ENCODE peak calls at places on chromosome 21, in four cellular contexts. Y is H9, C is fibroblast of the aortic adventitia, H is MM.1S. N is an unnamed sample.

GRCh38 chr21:36028127-36029069 is 31.9 kb downstream of the SETD4 start:
- DNase-seq in Y (peak; percentile 86), C (peak; percentile 82), H (peak; percentile 98), N (peak; percentile 73)

GRCh38 chr21:32331444-32332305 is 33.0 kb downstream of the MRAP start:
- DNase-seq in Y (no peak), C (no peak), H (no peak), N (no peak)

GRCh38 chr21:43025636-43026180 is 49.9 kb downstream of the CBS start:
- DNase-seq in Y (no peak), C (peak; percentile 74), H (no peak), N (no peak)

GRCh38 chr21:42262826-42263225 is 43.9 kb downstream of the ABCG1 start:
- DNase-seq in Y (no peak), C (peak; percentile 4), H (no peak), N (no peak)

GRCh38 chr21:42731264-42732032 is 78.0 kb downstream of the PDE9A start:
- DNase-seq in Y (no peak), C (no peak), H (no peak), N (no peak)

GRCh38 chr21:43865471-43866181 is 603 bp downstream of the AGPAT3 start:
- DNase-seq in Y (no peak), C (peak; percentile 20), H (peak; percentile 91), N (peak; percentile 63)

GRCh38 chr21:41250519-41250918 is 66.1 kb upstream of the FAM3B start:
- DNase-seq in Y (no peak), C (peak; percentile 38), H (no peak), N (no peak)

GRCh38 chr21:31457675-31458074 is 113.6 kb upstream of the TIAM1 start:
- DNase-seq in Y (peak; percentile 48), C (no peak), H (peak; percentile 16), N (no peak)

GRCh38 chr21:36125513-36126121 is 9.3 kb upstream of the CBR3 start:
- DNase-seq in Y (no peak), C (peak; percentile 71), H (peak; percentile 83), N (peak; percentile 69)

GRCh38 chr21:44267655-44268142 is 6.0 kb upstream of the DNMT3L start:
- DNase-seq in Y (no peak), C (no peak), H (peak; percentile 88), N (peak; percentile 35)

GRCh38 chr21:29654203-29654602 is 285.6 kb downstream of the GRIK1 start:
- DNase-seq in Y (no peak), C (no peak), H (no peak), N (no peak)

GRCh38 chr21:41924355-41924754 is 29.5 kb downstream of the C2CD2 start:
- DNase-seq in Y (no peak), C (peak; percentile 53), H (no peak), N (no peak)

GRCh38 chr21:42616366-42617340 is 36.8 kb upstream of the PDE9A start:
- DNase-seq in Y (no peak), C (no peak), H (no peak), N (no peak)

GRCh38 chr21:39097335-39097861 is 85.9 kb downstream of the PSMG1 start:
- DNase-seq in Y (no peak), C (no peak), H (no peak), N (no peak)

N was measured in GM12865.